ENCODE peak calls at places on chromosomes 13 and 19, in nine cellular contexts. D is tibial artery, Y is lower leg skin, S is Calu3, B is choroid plexus epithelial cell, E is fibroblast of lung, L is heart right ventricle, U is GM13976, G is mucosa of descending colon. M is an unnamed sample.
A peak's percentile ranks its signal among the peaks of the same experiment; 100 is the strongest.

GRCh38 chr19:41225238-41226052 is 6.4 kb downstream of the AXL start:
- DNase-seq in G (no peak), S (peak; percentile 87), Y (peak; percentile 92), U (no peak), E (peak; percentile 100), D (peak; percentile 88), B (peak; percentile 96), L (peak; percentile 68), M (peak; percentile 98)

GRCh38 chr13:106176103-106176502 is 359.4 kb downstream of the EFNB2 start:
- DNase-seq in E (peak; percentile 93), L (no peak), U (no peak), Y (no peak), B (no peak), S (no peak), D (no peak), G (no peak), M (peak; percentile 54)

GRCh38 chr19:36745870-36746269 is 26.7 kb downstream of the ZNF850 start:
- DNase-seq in D (no peak), B (no peak), U (no peak), Y (no peak), E (no peak), G (no peak), L (no peak), S (no peak), M (no peak)

GRCh38 chr19:46714523-46715106 is 2.3 kb downstream of the PRKD2 start:
- DNase-seq in D (no peak), Y (no peak), B (no peak), G (no peak), L (no peak), E (no peak), S (no peak), U (peak; percentile 83), M (no peak)

GRCh38 chr13:30371649-30372265 is 50.5 kb upstream of the UBE2L5 start:
- DNase-seq in D (no peak), Y (peak; percentile 70), G (peak; percentile 51), B (peak; percentile 48), U (peak; percentile 71), E (peak; percentile 72), S (peak; percentile 20), L (no peak), M (peak; percentile 36)

GRCh38 chr19:48190288-48191284 is 20.1 kb downstream of the ZSWIM9 start:
- DNase-seq in S (peak; percentile 86), U (no peak), B (peak; percentile 82), L (no peak), G (no peak), D (no peak), E (peak; percentile 96), Y (peak; percentile 77), M (peak; percentile 88)

GRCh38 chr13:113815151-113816058 is 48.5 kb downstream of the GAS6 start:
- DNase-seq in D (no peak), S (no peak), E (no peak), U (no peak), Y (no peak), B (no peak), L (peak; percentile 34), G (no peak), M (no peak)

GRCh38 chr13:41746259-41746658 is 214.7 kb downstream of the VWA8 start:
- DNase-seq in L (no peak), D (no peak), G (no peak), Y (no peak), S (no peak), B (peak; percentile 63), U (no peak), E (peak; percentile 86), M (peak; percentile 89)

GRCh38 chr13:83589816-83590215 is 292.5 kb downstream of the SLITRK1 start:
- DNase-seq in D (no peak), Y (no peak), U (no peak), S (no peak), E (no peak), L (no peak), B (no peak), G (no peak), M (no peak)

GRCh38 chr13:110874508-110874960 is 40.3 kb downstream of the ANKRD10 start:
- DNase-seq in B (peak; percentile 64), Y (peak; percentile 96), S (peak; percentile 62), D (peak; percentile 86), U (peak; percentile 81), L (peak; percentile 92), G (peak; percentile 92), E (peak; percentile 62), M (peak; percentile 72)

GRCh38 chr19:51181913-51182419 is 39.9 kb downstream of the SIGLEC7 start:
- DNase-seq in S (no peak), E (no peak), B (peak; percentile 14), L (no peak), U (no peak), G (no peak), D (no peak), Y (peak; percentile 72), M (no peak)

GRCh38 chr19:45125360-45125759 is 32.4 kb downstream of the PPP1R37 start:
- DNase-seq in L (no peak), S (no peak), B (no peak), E (no peak), D (no peak), U (no peak), Y (no peak), G (no peak), M (no peak)

GRCh38 chr13:108895220-108895704 is 265.9 kb downstream of the MYO16 start:
- DNase-seq in L (no peak), S (peak; percentile 12), B (peak; percentile 69), U (no peak), G (no peak), E (peak; percentile 41), D (no peak), Y (no peak), M (peak; percentile 63)

GRCh38 chr13:79724348-79725103 is 243.6 kb downstream of the NDFIP2 start:
- DNase-seq in L (no peak), S (no peak), Y (no peak), D (no peak), U (no peak), B (no peak), G (no peak), E (peak; percentile 62), M (peak; percentile 35)

GRCh38 chr13:22252281-22252830 is 581.5 kb downstream of the FGF9 start:
- DNase-seq in D (no peak), E (no peak), G (no peak), B (no peak), S (no peak), L (no peak), U (no peak), Y (no peak), M (no peak)

GRCh38 chr13:49256841-49257240 is 9.1 kb downstream of the CDADC1 start:
- DNase-seq in B (peak; percentile 55), E (peak; percentile 17), S (no peak), G (no peak), L (no peak), U (no peak), Y (no peak), D (no peak), M (peak; percentile 15)

GRCh38 chr13:88979465-88980180 is 1308.5 kb downstream of the SLITRK5 start:
- DNase-seq in B (peak; percentile 37), G (no peak), E (peak; percentile 12), Y (no peak), L (peak; percentile 21), U (no peak), D (no peak), S (no peak), M (no peak)

GRCh38 chr13:72737033-72737432 is 9.3 kb downstream of the BORA start:
- DNase-seq in L (no peak), B (no peak), E (no peak), U (no peak), S (no peak), D (no peak), G (no peak), Y (no peak), M (no peak)

GRCh38 chr13:59750860-59751259 is 412.9 kb downstream of the DIAPH3 start:
- DNase-seq in B (peak; percentile 83), G (no peak), S (no peak), E (peak; percentile 86), Y (no peak), L (no peak), U (no peak), D (no peak), M (peak; percentile 82)

GRCh38 chr13:73625562-73626339 is 508.5 kb downstream of the KLF12 start:
- DNase-seq in Y (no peak), L (no peak), E (no peak), G (no peak), S (no peak), B (no peak), D (no peak), U (no peak), M (no peak)

GRCh38 chr19:13574933-13575332 is 68.7 kb upstream of the CACNA1A start:
- DNase-seq in E (no peak), Y (no peak), U (no peak), G (no peak), D (no peak), B (no peak), S (no peak), L (no peak), M (no peak)
- TF ChIP-seq CTCF in E (peak; percentile 26), Y (no peak), U (no peak), G (no peak), D (no peak), B (peak; percentile 34), S (no peak), L (no peak), M (peak; percentile 29)

GRCh38 chr19:32570081-32570785 is 10.8 kb upstream of the PDCD5 start:
- DNase-seq in Y (no peak), S (peak; percentile 68), B (peak; percentile 83), D (peak; percentile 35), U (peak; percentile 65), E (peak; percentile 25), L (peak; percentile 34), G (peak; percentile 48), M (peak; percentile 50)
- TF ChIP-seq CTCF in Y (peak; percentile 37), S (peak; percentile 74), B (peak; percentile 91), D (peak; percentile 29), U (peak; percentile 59), E (peak; percentile 75), L (peak; percentile 14), G (no peak), M (peak; percentile 75)

DNA sequence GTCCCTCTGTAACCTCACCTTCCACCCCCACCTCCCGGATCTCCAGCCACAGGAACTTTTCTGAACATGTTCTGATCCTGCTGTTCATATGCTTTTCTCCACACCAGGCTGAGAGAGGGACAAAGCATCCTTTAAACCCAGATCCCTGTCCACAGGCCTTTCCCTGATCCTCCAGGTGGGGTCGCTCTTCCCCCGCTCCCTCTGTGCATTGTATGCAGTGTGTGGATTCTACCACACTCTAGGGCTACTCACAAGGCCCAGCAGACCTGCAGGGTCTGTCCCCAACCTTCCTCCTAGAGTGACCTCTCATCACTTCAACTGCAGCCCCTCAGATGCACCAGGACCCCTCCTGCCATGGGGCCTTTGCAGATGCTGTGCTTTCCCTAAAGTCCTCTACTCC is 1200.6 kb downstream of the UQCRFS1 start:
- DNase-seq in E (no peak), L (no peak), S (no peak), B (no peak), G (no peak), U (no peak), Y (no peak), D (no peak), M (no peak)
- TF ChIP-seq CTCF in E (no peak), L (no peak), S (no peak), B (no peak), G (no peak), U (no peak), Y (no peak), D (no peak), M (no peak)

GRCh38 chr13:39682310-39682709 is 26.8 kb downstream of the COG6 start:
- DNase-seq in D (no peak), B (no peak), Y (no peak), U (no peak), E (no peak), S (no peak), L (no peak), G (no peak), M (no peak)
- TF ChIP-seq CTCF in D (no peak), B (no peak), Y (no peak), U (no peak), E (no peak), S (no peak), L (no peak), G (no peak), M (no peak)

M was measured in astrocyte of the spinal cord.